ENCODE peak calls at places on chromosome X, in nine cellular contexts. One of them, this sample, is unnamed.

GRCh38 chrX:129759576-129760061 is 20.1 kb upstream of the SASH3 start:
- DNase-seq in LHCN-M2: peak; percentile 71
- DNase-seq in stimulated activated CD8-positive, alpha-beta memory T cell treated with anti-CD3 and anti-CD28 coated beads, Interleukin-12 subunit alpha, Interleukin-12 subunit beta, amount 100 ng/mL, for 1 hour: no peak
- DNase-seq in NCI-H226: no peak
- DNase-seq in foreskin keratinocyte: peak; percentile 6
- DNase-seq in stimulated activated CD4-positive, alpha-beta T cell treated with anti-CD3 and anti-CD28 coated beads, Interleukin-15, amount 100 ng/mL, for 1 hour: no peak
- DNase-seq in H54: peak; percentile 32
- DNase-seq in HepG2: no peak
- DNase-seq in hypothalamus: peak; percentile 9
- DNase-seq in this sample: peak; percentile 79

GRCh38 chrX:13937370-13938052 is 92.2 kb downstream of the GEMIN8 start:
- DNase-seq in hypothalamus: no peak
- DNase-seq in NCI-H226: no peak
- DNase-seq in H54: no peak
- DNase-seq in stimulated activated CD4-positive, alpha-beta T cell treated with anti-CD3 and anti-CD28 coated beads, Interleukin-15, amount 100 ng/mL, for 1 hour: no peak
- DNase-seq in foreskin keratinocyte: no peak
- DNase-seq in stimulated activated CD8-positive, alpha-beta memory T cell treated with anti-CD3 and anti-CD28 coated beads, Interleukin-12 subunit alpha, Interleukin-12 subunit beta, amount 100 ng/mL, for 1 hour: no peak
- DNase-seq in LHCN-M2: peak; percentile 74
- DNase-seq in HepG2: no peak
- DNase-seq in this sample: peak; percentile 88

GRCh38 chrX:31154941-31155340 is 83.1 kb upstream of the FTHL17 start:
- DNase-seq in foreskin keratinocyte: no peak
- DNase-seq in stimulated activated CD8-positive, alpha-beta memory T cell treated with anti-CD3 and anti-CD28 coated beads, Interleukin-12 subunit alpha, Interleukin-12 subunit beta, amount 100 ng/mL, for 1 hour: no peak
- DNase-seq in hypothalamus: no peak
- DNase-seq in LHCN-M2: no peak
- DNase-seq in H54: no peak
- DNase-seq in HepG2: no peak
- DNase-seq in stimulated activated CD4-positive, alpha-beta T cell treated with anti-CD3 and anti-CD28 coated beads, Interleukin-15, amount 100 ng/mL, for 1 hour: no peak
- DNase-seq in NCI-H226: no peak
- DNase-seq in this sample: no peak

GRCh38 chrX:574355-574754 is 56.2 kb upstream of the SHOX start:
- DNase-seq in LHCN-M2: no peak
- DNase-seq in hypothalamus: no peak
- DNase-seq in stimulated activated CD4-positive, alpha-beta T cell treated with anti-CD3 and anti-CD28 coated beads, Interleukin-15, amount 100 ng/mL, for 1 hour: no peak
- DNase-seq in HepG2: no peak
- DNase-seq in foreskin keratinocyte: no peak
- DNase-seq in stimulated activated CD8-positive, alpha-beta memory T cell treated with anti-CD3 and anti-CD28 coated beads, Interleukin-12 subunit alpha, Interleukin-12 subunit beta, amount 100 ng/mL, for 1 hour: no peak
- DNase-seq in NCI-H226: no peak
- DNase-seq in H54: no peak
- DNase-seq in this sample: no peak

GRCh38 chrX:130118941-130119640 is 8.8 kb upstream of the ELF4 start:
- DNase-seq in hypothalamus: no peak
- DNase-seq in LHCN-M2: peak; percentile 29
- DNase-seq in stimulated activated CD4-positive, alpha-beta T cell treated with anti-CD3 and anti-CD28 coated beads, Interleukin-15, amount 100 ng/mL, for 1 hour: no peak
- DNase-seq in HepG2: no peak
- DNase-seq in NCI-H226: no peak
- DNase-seq in stimulated activated CD8-positive, alpha-beta memory T cell treated with anti-CD3 and anti-CD28 coated beads, Interleukin-12 subunit alpha, Interleukin-12 subunit beta, amount 100 ng/mL, for 1 hour: no peak
- DNase-seq in foreskin keratinocyte: no peak
- DNase-seq in H54: no peak
- DNase-seq in this sample: peak; percentile 40

GRCh38 chrX:152861116-152861515 is 30.3 kb downstream of the NSDHL start:
- DNase-seq in LHCN-M2: no peak
- DNase-seq in stimulated activated CD8-positive, alpha-beta memory T cell treated with anti-CD3 and anti-CD28 coated beads, Interleukin-12 subunit alpha, Interleukin-12 subunit beta, amount 100 ng/mL, for 1 hour: no peak
- DNase-seq in stimulated activated CD4-positive, alpha-beta T cell treated with anti-CD3 and anti-CD28 coated beads, Interleukin-15, amount 100 ng/mL, for 1 hour: no peak
- DNase-seq in HepG2: no peak
- DNase-seq in NCI-H226: no peak
- DNase-seq in foreskin keratinocyte: no peak
- DNase-seq in hypothalamus: no peak
- DNase-seq in H54: no peak
- DNase-seq in this sample: no peak

GRCh38 chrX:110954428-110954827 is 141.6 kb upstream of the PAK3 start:
- DNase-seq in H54: no peak
- DNase-seq in hypothalamus: no peak
- DNase-seq in foreskin keratinocyte: no peak
- DNase-seq in stimulated activated CD8-positive, alpha-beta memory T cell treated with anti-CD3 and anti-CD28 coated beads, Interleukin-12 subunit alpha, Interleukin-12 subunit beta, amount 100 ng/mL, for 1 hour: no peak
- DNase-seq in HepG2: no peak
- DNase-seq in LHCN-M2: no peak
- DNase-seq in stimulated activated CD4-positive, alpha-beta T cell treated with anti-CD3 and anti-CD28 coated beads, Interleukin-15, amount 100 ng/mL, for 1 hour: no peak
- DNase-seq in NCI-H226: no peak
- DNase-seq in this sample: no peak

GRCh38 chrX:32576885-32577284 is 634.5 kb downstream of the DMD start:
- DNase-seq in hypothalamus: no peak
- DNase-seq in foreskin keratinocyte: no peak
- DNase-seq in NCI-H226: no peak
- DNase-seq in stimulated activated CD8-positive, alpha-beta memory T cell treated with anti-CD3 and anti-CD28 coated beads, Interleukin-12 subunit alpha, Interleukin-12 subunit beta, amount 100 ng/mL, for 1 hour: no peak
- DNase-seq in stimulated activated CD4-positive, alpha-beta T cell treated with anti-CD3 and anti-CD28 coated beads, Interleukin-15, amount 100 ng/mL, for 1 hour: no peak
- DNase-seq in HepG2: no peak
- DNase-seq in H54: no peak
- DNase-seq in LHCN-M2: no peak
- DNase-seq in this sample: peak; percentile 6

GRCh38 chrX:9182041-9182440 is 148.1 kb upstream of the FAM9B start:
- DNase-seq in H54: no peak
- DNase-seq in HepG2: no peak
- DNase-seq in NCI-H226: no peak
- DNase-seq in foreskin keratinocyte: no peak
- DNase-seq in stimulated activated CD8-positive, alpha-beta memory T cell treated with anti-CD3 and anti-CD28 coated beads, Interleukin-12 subunit alpha, Interleukin-12 subunit beta, amount 100 ng/mL, for 1 hour: no peak
- DNase-seq in LHCN-M2: peak; percentile 63
- DNase-seq in stimulated activated CD4-positive, alpha-beta T cell treated with anti-CD3 and anti-CD28 coated beads, Interleukin-15, amount 100 ng/mL, for 1 hour: no peak
- DNase-seq in hypothalamus: no peak
- DNase-seq in this sample: no peak

GRCh38 chrX:123822965-123823364 is 36.9 kb upstream of the XIAP start:
- DNase-seq in foreskin keratinocyte: peak; percentile 17
- DNase-seq in H54: no peak
- DNase-seq in hypothalamus: no peak
- DNase-seq in LHCN-M2: no peak
- DNase-seq in NCI-H226: no peak
- DNase-seq in stimulated activated CD4-positive, alpha-beta T cell treated with anti-CD3 and anti-CD28 coated beads, Interleukin-15, amount 100 ng/mL, for 1 hour: no peak
- DNase-seq in HepG2: peak; percentile 93
- DNase-seq in stimulated activated CD8-positive, alpha-beta memory T cell treated with anti-CD3 and anti-CD28 coated beads, Interleukin-12 subunit alpha, Interleukin-12 subunit beta, amount 100 ng/mL, for 1 hour: no peak
- DNase-seq in this sample: no peak

GRCh38 chrX:40012800-40013682 is 84.7 kb downstream of the BCOR start:
- DNase-seq in H54: peak; percentile 29
- DNase-seq in foreskin keratinocyte: peak; percentile 69
- DNase-seq in NCI-H226: peak; percentile 59
- DNase-seq in LHCN-M2: peak; percentile 65
- DNase-seq in stimulated activated CD8-positive, alpha-beta memory T cell treated with anti-CD3 and anti-CD28 coated beads, Interleukin-12 subunit alpha, Interleukin-12 subunit beta, amount 100 ng/mL, for 1 hour: peak; percentile 11
- DNase-seq in hypothalamus: no peak
- DNase-seq in HepG2: peak; percentile 67
- DNase-seq in stimulated activated CD4-positive, alpha-beta T cell treated with anti-CD3 and anti-CD28 coated beads, Interleukin-15, amount 100 ng/mL, for 1 hour: no peak
- DNase-seq in this sample: peak; percentile 63

GRCh38 chrX:43002526-43003203 is 224.7 kb upstream of the PPP1R2C start:
- DNase-seq in H54: no peak
- DNase-seq in stimulated activated CD4-positive, alpha-beta T cell treated with anti-CD3 and anti-CD28 coated beads, Interleukin-15, amount 100 ng/mL, for 1 hour: no peak
- DNase-seq in stimulated activated CD8-positive, alpha-beta memory T cell treated with anti-CD3 and anti-CD28 coated beads, Interleukin-12 subunit alpha, Interleukin-12 subunit beta, amount 100 ng/mL, for 1 hour: no peak
- DNase-seq in NCI-H226: no peak
- DNase-seq in HepG2: no peak
- DNase-seq in foreskin keratinocyte: no peak
- DNase-seq in LHCN-M2: no peak
- DNase-seq in hypothalamus: no peak
- DNase-seq in this sample: no peak

GRCh38 chrX:117892469-117892868 is 224.1 kb downstream of the KLHL13 start:
- DNase-seq in stimulated activated CD8-positive, alpha-beta memory T cell treated with anti-CD3 and anti-CD28 coated beads, Interleukin-12 subunit alpha, Interleukin-12 subunit beta, amount 100 ng/mL, for 1 hour: no peak
- DNase-seq in HepG2: no peak
- DNase-seq in foreskin keratinocyte: no peak
- DNase-seq in LHCN-M2: no peak
- DNase-seq in NCI-H226: no peak
- DNase-seq in H54: no peak
- DNase-seq in stimulated activated CD4-positive, alpha-beta T cell treated with anti-CD3 and anti-CD28 coated beads, Interleukin-15, amount 100 ng/mL, for 1 hour: no peak
- DNase-seq in hypothalamus: no peak
- DNase-seq in this sample: no peak

GRCh38 chrX:136608295-136608933 is 39.5 kb upstream of the CD40LG start:
- DNase-seq in LHCN-M2: no peak
- DNase-seq in foreskin keratinocyte: peak; percentile 6
- DNase-seq in HepG2: no peak
- DNase-seq in stimulated activated CD4-positive, alpha-beta T cell treated with anti-CD3 and anti-CD28 coated beads, Interleukin-15, amount 100 ng/mL, for 1 hour: peak; percentile 34
- DNase-seq in H54: no peak
- DNase-seq in hypothalamus: no peak
- DNase-seq in NCI-H226: no peak
- DNase-seq in stimulated activated CD8-positive, alpha-beta memory T cell treated with anti-CD3 and anti-CD28 coated beads, Interleukin-12 subunit alpha, Interleukin-12 subunit beta, amount 100 ng/mL, for 1 hour: no peak
- DNase-seq in this sample: no peak

GRCh38 chrX:4263005-4263404 is 549.6 kb upstream of the PRKX start:
- DNase-seq in LHCN-M2: no peak
- DNase-seq in H54: no peak
- DNase-seq in hypothalamus: no peak
- DNase-seq in foreskin keratinocyte: peak; percentile 3
- DNase-seq in HepG2: no peak
- DNase-seq in stimulated activated CD8-positive, alpha-beta memory T cell treated with anti-CD3 and anti-CD28 coated beads, Interleukin-12 subunit alpha, Interleukin-12 subunit beta, amount 100 ng/mL, for 1 hour: no peak
- DNase-seq in stimulated activated CD4-positive, alpha-beta T cell treated with anti-CD3 and anti-CD28 coated beads, Interleukin-15, amount 100 ng/mL, for 1 hour: no peak
- DNase-seq in NCI-H226: no peak
- DNase-seq in this sample: no peak

GRCh38 chrX:70166601-70167590 is 10.4 kb upstream of the DGAT2L6 start:
- DNase-seq in hypothalamus: no peak
- DNase-seq in LHCN-M2: peak; percentile 42
- DNase-seq in HepG2: peak; percentile 9
- DNase-seq in NCI-H226: peak; percentile 79
- DNase-seq in foreskin keratinocyte: peak; percentile 74
- DNase-seq in stimulated activated CD4-positive, alpha-beta T cell treated with anti-CD3 and anti-CD28 coated beads, Interleukin-15, amount 100 ng/mL, for 1 hour: no peak
- DNase-seq in stimulated activated CD8-positive, alpha-beta memory T cell treated with anti-CD3 and anti-CD28 coated beads, Interleukin-12 subunit alpha, Interleukin-12 subunit beta, amount 100 ng/mL, for 1 hour: no peak
- DNase-seq in H54: peak; percentile 22
- DNase-seq in this sample: no peak

GRCh38 chrX:134776844-134777370 is 118.6 kb upstream of the PLAC1 start:
- DNase-seq in HepG2: no peak
- DNase-seq in LHCN-M2: no peak
- DNase-seq in stimulated activated CD8-positive, alpha-beta memory T cell treated with anti-CD3 and anti-CD28 coated beads, Interleukin-12 subunit alpha, Interleukin-12 subunit beta, amount 100 ng/mL, for 1 hour: no peak
- DNase-seq in NCI-H226: no peak
- DNase-seq in hypothalamus: no peak
- DNase-seq in stimulated activated CD4-positive, alpha-beta T cell treated with anti-CD3 and anti-CD28 coated beads, Interleukin-15, amount 100 ng/mL, for 1 hour: no peak
- DNase-seq in foreskin keratinocyte: no peak
- DNase-seq in H54: no peak
- DNase-seq in this sample: no peak

GRCh38 chrX:129613596-129613995 is 41.2 kb downstream of the APLN start:
- DNase-seq in hypothalamus: no peak
- DNase-seq in HepG2: no peak
- DNase-seq in NCI-H226: no peak
- DNase-seq in stimulated activated CD8-positive, alpha-beta memory T cell treated with anti-CD3 and anti-CD28 coated beads, Interleukin-12 subunit alpha, Interleukin-12 subunit beta, amount 100 ng/mL, for 1 hour: no peak
- DNase-seq in LHCN-M2: no peak
- DNase-seq in stimulated activated CD4-positive, alpha-beta T cell treated with anti-CD3 and anti-CD28 coated beads, Interleukin-15, amount 100 ng/mL, for 1 hour: no peak
- DNase-seq in H54: no peak
- DNase-seq in foreskin keratinocyte: peak; percentile 54
- DNase-seq in this sample: no peak

GRCh38 chrX:25019707-25020390 is 4.1 kb upstream of the ARX start:
- DNase-seq in stimulated activated CD4-positive, alpha-beta T cell treated with anti-CD3 and anti-CD28 coated beads, Interleukin-15, amount 100 ng/mL, for 1 hour: no peak
- DNase-seq in NCI-H226: no peak
- DNase-seq in hypothalamus: no peak
- DNase-seq in stimulated activated CD8-positive, alpha-beta memory T cell treated with anti-CD3 and anti-CD28 coated beads, Interleukin-12 subunit alpha, Interleukin-12 subunit beta, amount 100 ng/mL, for 1 hour: no peak
- DNase-seq in HepG2: no peak
- DNase-seq in foreskin keratinocyte: no peak
- DNase-seq in LHCN-M2: no peak
- DNase-seq in H54: no peak
- DNase-seq in this sample: no peak

GRCh38 chrX:154775611-154776349 is 13.1 kb downstream of the DKC1 start:
- DNase-seq in stimulated activated CD8-positive, alpha-beta memory T cell treated with anti-CD3 and anti-CD28 coated beads, Interleukin-12 subunit alpha, Interleukin-12 subunit beta, amount 100 ng/mL, for 1 hour: no peak
- DNase-seq in NCI-H226: peak; percentile 59
- DNase-seq in H54: peak; percentile 23
- DNase-seq in stimulated activated CD4-positive, alpha-beta T cell treated with anti-CD3 and anti-CD28 coated beads, Interleukin-15, amount 100 ng/mL, for 1 hour: no peak
- DNase-seq in LHCN-M2: peak; percentile 36
- DNase-seq in foreskin keratinocyte: peak; percentile 1
- DNase-seq in HepG2: no peak
- DNase-seq in hypothalamus: no peak
- DNase-seq in this sample: peak; percentile 9

GRCh38 chrX:41384041-41384705 is 50.2 kb downstream of the DDX3X start:
- DNase-seq in LHCN-M2: peak; percentile 58
- DNase-seq in foreskin keratinocyte: peak; percentile 67
- DNase-seq in stimulated activated CD8-positive, alpha-beta memory T cell treated with anti-CD3 and anti-CD28 coated beads, Interleukin-12 subunit alpha, Interleukin-12 subunit beta, amount 100 ng/mL, for 1 hour: no peak
- DNase-seq in HepG2: no peak
- DNase-seq in stimulated activated CD4-positive, alpha-beta T cell treated with anti-CD3 and anti-CD28 coated beads, Interleukin-15, amount 100 ng/mL, for 1 hour: peak; percentile 3
- DNase-seq in hypothalamus: no peak
- DNase-seq in H54: peak; percentile 12
- DNase-seq in NCI-H226: peak; percentile 72
- DNase-seq in this sample: peak; percentile 16

GRCh38 chrX:11908371-11908770 is 150.3 kb downstream of the MSL3 start:
- DNase-seq in H54: no peak
- DNase-seq in NCI-H226: no peak
- DNase-seq in hypothalamus: no peak
- DNase-seq in foreskin keratinocyte: peak; percentile 13
- DNase-seq in stimulated activated CD4-positive, alpha-beta T cell treated with anti-CD3 and anti-CD28 coated beads, Interleukin-15, amount 100 ng/mL, for 1 hour: no peak
- DNase-seq in HepG2: peak; percentile 2
- DNase-seq in stimulated activated CD8-positive, alpha-beta memory T cell treated with anti-CD3 and anti-CD28 coated beads, Interleukin-12 subunit alpha, Interleukin-12 subunit beta, amount 100 ng/mL, for 1 hour: no peak
- DNase-seq in LHCN-M2: peak; percentile 42
- DNase-seq in this sample: peak; percentile 25

GRCh38 chrX:17375631-17376380 is 806 bp downstream of the NHS start:
- DNase-seq in stimulated activated CD8-positive, alpha-beta memory T cell treated with anti-CD3 and anti-CD28 coated beads, Interleukin-12 subunit alpha, Interleukin-12 subunit beta, amount 100 ng/mL, for 1 hour: no peak
- DNase-seq in NCI-H226: no peak
- DNase-seq in LHCN-M2: peak; percentile 4
- DNase-seq in hypothalamus: no peak
- DNase-seq in HepG2: no peak
- DNase-seq in foreskin keratinocyte: peak; percentile 8
- DNase-seq in stimulated activated CD4-positive, alpha-beta T cell treated with anti-CD3 and anti-CD28 coated beads, Interleukin-15, amount 100 ng/mL, for 1 hour: no peak
- DNase-seq in H54: no peak
- DNase-seq in this sample: no peak

GRCh38 chrX:115525486-115525885 is 35.5 kb upstream of the PLS3 start:
- DNase-seq in H54: no peak
- DNase-seq in hypothalamus: no peak
- DNase-seq in NCI-H226: no peak
- DNase-seq in stimulated activated CD4-positive, alpha-beta T cell treated with anti-CD3 and anti-CD28 coated beads, Interleukin-15, amount 100 ng/mL, for 1 hour: no peak
- DNase-seq in HepG2: no peak
- DNase-seq in LHCN-M2: no peak
- DNase-seq in foreskin keratinocyte: peak; percentile 18
- DNase-seq in stimulated activated CD8-positive, alpha-beta memory T cell treated with anti-CD3 and anti-CD28 coated beads, Interleukin-12 subunit alpha, Interleukin-12 subunit beta, amount 100 ng/mL, for 1 hour: no peak
- DNase-seq in this sample: no peak

GRCh38 chrX:6052111-6052745 is 176.4 kb downstream of the NLGN4X start:
- DNase-seq in stimulated activated CD4-positive, alpha-beta T cell treated with anti-CD3 and anti-CD28 coated beads, Interleukin-15, amount 100 ng/mL, for 1 hour: no peak
- DNase-seq in HepG2: no peak
- DNase-seq in LHCN-M2: no peak
- DNase-seq in stimulated activated CD8-positive, alpha-beta memory T cell treated with anti-CD3 and anti-CD28 coated beads, Interleukin-12 subunit alpha, Interleukin-12 subunit beta, amount 100 ng/mL, for 1 hour: no peak
- DNase-seq in foreskin keratinocyte: peak; percentile 48
- DNase-seq in NCI-H226: no peak
- DNase-seq in H54: no peak
- DNase-seq in hypothalamus: no peak
- DNase-seq in this sample: no peak

GRCh38 chrX:13266641-13267420 is 53.0 kb downstream of the ATXN3L start:
- DNase-seq in foreskin keratinocyte: peak; percentile 83
- DNase-seq in H54: no peak
- DNase-seq in LHCN-M2: peak; percentile 72
- DNase-seq in stimulated activated CD4-positive, alpha-beta T cell treated with anti-CD3 and anti-CD28 coated beads, Interleukin-15, amount 100 ng/mL, for 1 hour: no peak
- DNase-seq in NCI-H226: no peak
- DNase-seq in HepG2: no peak
- DNase-seq in stimulated activated CD8-positive, alpha-beta memory T cell treated with anti-CD3 and anti-CD28 coated beads, Interleukin-12 subunit alpha, Interleukin-12 subunit beta, amount 100 ng/mL, for 1 hour: no peak
- DNase-seq in hypothalamus: no peak
- DNase-seq in this sample: no peak

GRCh38 chrX:20067709-20068315 is 48.9 kb downstream of the MAP7D2 start:
- DNase-seq in hypothalamus: no peak
- DNase-seq in LHCN-M2: peak; percentile 59
- DNase-seq in stimulated activated CD4-positive, alpha-beta T cell treated with anti-CD3 and anti-CD28 coated beads, Interleukin-15, amount 100 ng/mL, for 1 hour: no peak
- DNase-seq in NCI-H226: peak; percentile 77
- DNase-seq in HepG2: no peak
- DNase-seq in H54: peak; percentile 22
- DNase-seq in stimulated activated CD8-positive, alpha-beta memory T cell treated with anti-CD3 and anti-CD28 coated beads, Interleukin-12 subunit alpha, Interleukin-12 subunit beta, amount 100 ng/mL, for 1 hour: no peak
- DNase-seq in foreskin keratinocyte: peak; percentile 78
- DNase-seq in this sample: peak; percentile 49

GRCh38 chrX:45807572-45808425 is 607.1 kb upstream of the DIPK2B start:
- DNase-seq in stimulated activated CD8-positive, alpha-beta memory T cell treated with anti-CD3 and anti-CD28 coated beads, Interleukin-12 subunit alpha, Interleukin-12 subunit beta, amount 100 ng/mL, for 1 hour: no peak
- DNase-seq in stimulated activated CD4-positive, alpha-beta T cell treated with anti-CD3 and anti-CD28 coated beads, Interleukin-15, amount 100 ng/mL, for 1 hour: no peak
- DNase-seq in H54: no peak
- DNase-seq in foreskin keratinocyte: peak; percentile 47
- DNase-seq in LHCN-M2: peak; percentile 63
- DNase-seq in hypothalamus: no peak
- DNase-seq in HepG2: no peak
- DNase-seq in NCI-H226: peak; percentile 63
- DNase-seq in this sample: no peak

GRCh38 chrX:151552721-151553120 is 10.8 kb upstream of the PASD1 start:
- DNase-seq in stimulated activated CD4-positive, alpha-beta T cell treated with anti-CD3 and anti-CD28 coated beads, Interleukin-15, amount 100 ng/mL, for 1 hour: no peak
- DNase-seq in NCI-H226: no peak
- DNase-seq in HepG2: no peak
- DNase-seq in foreskin keratinocyte: no peak
- DNase-seq in H54: no peak
- DNase-seq in hypothalamus: no peak
- DNase-seq in LHCN-M2: no peak
- DNase-seq in stimulated activated CD8-positive, alpha-beta memory T cell treated with anti-CD3 and anti-CD28 coated beads, Interleukin-12 subunit alpha, Interleukin-12 subunit beta, amount 100 ng/mL, for 1 hour: no peak
- DNase-seq in this sample: no peak

GRCh38 chrX:133350751-133351150 is 64.5 kb downstream of the GPC4 start:
- DNase-seq in H54: no peak
- DNase-seq in stimulated activated CD8-positive, alpha-beta memory T cell treated with anti-CD3 and anti-CD28 coated beads, Interleukin-12 subunit alpha, Interleukin-12 subunit beta, amount 100 ng/mL, for 1 hour: no peak
- DNase-seq in stimulated activated CD4-positive, alpha-beta T cell treated with anti-CD3 and anti-CD28 coated beads, Interleukin-15, amount 100 ng/mL, for 1 hour: no peak
- DNase-seq in hypothalamus: no peak
- DNase-seq in HepG2: no peak
- DNase-seq in NCI-H226: peak; percentile 7
- DNase-seq in foreskin keratinocyte: no peak
- DNase-seq in LHCN-M2: no peak
- DNase-seq in this sample: no peak

This sample was measured in myocyte.